ENCODE peak calls at places on chromosomes 4 and X, in five cellular contexts. One of them, this sample, is unnamed.

GRCh38 chrX:154804564-154804956 is 725 bp downstream of the MPP1 start:
- DNase-seq in foreskin fibroblast: no peak
- DNase-seq in iPS-NIHi11: no peak
- DNase-seq in cerebellar cortex: peak; percentile 1
- DNase-seq in NCI-H1436: no peak
- DNase-seq in this sample: no peak

GRCh38 chr4:67151376-67152343 is 393.6 kb downstream of the CENPC start:
- DNase-seq in cerebellar cortex: no peak
- DNase-seq in iPS-NIHi11: no peak
- DNase-seq in NCI-H1436: no peak
- DNase-seq in foreskin fibroblast: no peak
- DNase-seq in this sample: no peak

GRCh38 chrX:124211312-124211942 is 121.0 kb upstream of the TEX13D start:
- DNase-seq in cerebellar cortex: peak; percentile 19
- DNase-seq in NCI-H1436: peak; percentile 23
- DNase-seq in foreskin fibroblast: no peak
- DNase-seq in iPS-NIHi11: peak; percentile 30
- DNase-seq in this sample: peak; percentile 61

GRCh38 chr4:161505141-161505540 is 658.7 kb downstream of the FSTL5 start:
- DNase-seq in foreskin fibroblast: no peak
- DNase-seq in iPS-NIHi11: no peak
- DNase-seq in cerebellar cortex: no peak
- DNase-seq in NCI-H1436: no peak
- DNase-seq in this sample: no peak

GRCh38 chrX:119775517-119776238 is 15.8 kb downstream of the RPL39 start:
- DNase-seq in cerebellar cortex: no peak
- DNase-seq in foreskin fibroblast: no peak
- DNase-seq in NCI-H1436: no peak
- DNase-seq in iPS-NIHi11: no peak
- DNase-seq in this sample: no peak

GRCh38 chr4:57280481-57280880 is 170.3 kb upstream of the IGFBP7 start:
- DNase-seq in iPS-NIHi11: no peak
- DNase-seq in NCI-H1436: no peak
- DNase-seq in foreskin fibroblast: no peak
- DNase-seq in cerebellar cortex: no peak
- DNase-seq in this sample: no peak

GRCh38 chrX:2464677-2465166 is 36.1 kb downstream of the DHRSX start:
- DNase-seq in iPS-NIHi11: no peak
- DNase-seq in cerebellar cortex: peak; percentile 88
- DNase-seq in NCI-H1436: no peak
- DNase-seq in foreskin fibroblast: no peak
- DNase-seq in this sample: peak; percentile 94

GRCh38 chr4:108861339-108861738 is 98.5 kb upstream of the ETNPPL start:
- DNase-seq in foreskin fibroblast: no peak
- DNase-seq in NCI-H1436: no peak
- DNase-seq in iPS-NIHi11: peak; percentile 80
- DNase-seq in cerebellar cortex: no peak
- DNase-seq in this sample: no peak

GRCh38 chr4:67765401-67765800 is 11.2 kb upstream of the GNRHR start:
- DNase-seq in cerebellar cortex: no peak
- DNase-seq in NCI-H1436: no peak
- DNase-seq in foreskin fibroblast: no peak
- DNase-seq in iPS-NIHi11: no peak
- DNase-seq in this sample: no peak

GRCh38 chrX:21972721-21973120 is 32.2 kb downstream of the SMS start:
- DNase-seq in foreskin fibroblast: no peak
- DNase-seq in NCI-H1436: no peak
- DNase-seq in iPS-NIHi11: no peak
- DNase-seq in cerebellar cortex: no peak
- DNase-seq in this sample: no peak

GRCh38 chrX:119690921-119691716 is 1.8 kb downstream of the SEPTIN6 start:
- DNase-seq in iPS-NIHi11: no peak
- DNase-seq in foreskin fibroblast: no peak
- DNase-seq in NCI-H1436: peak; percentile 53
- DNase-seq in cerebellar cortex: peak; percentile 22
- DNase-seq in this sample: no peak

GRCh38 chr4:67459164-67459563 is 86.1 kb downstream of the CENPC start:
- DNase-seq in foreskin fibroblast: no peak
- DNase-seq in NCI-H1436: no peak
- DNase-seq in iPS-NIHi11: peak; percentile 15
- DNase-seq in cerebellar cortex: no peak
- DNase-seq in this sample: no peak

GRCh38 chrX:24877854-24878650 is 137.7 kb downstream of the ARX start:
- DNase-seq in NCI-H1436: no peak
- DNase-seq in foreskin fibroblast: no peak
- DNase-seq in iPS-NIHi11: no peak
- DNase-seq in cerebellar cortex: no peak
- DNase-seq in this sample: peak; percentile 66

GRCh38 chrX:4091046-4091760 is 377.8 kb upstream of the PRKX start:
- DNase-seq in NCI-H1436: no peak
- DNase-seq in iPS-NIHi11: no peak
- DNase-seq in cerebellar cortex: no peak
- DNase-seq in foreskin fibroblast: no peak
- DNase-seq in this sample: no peak

GRCh38 chr4:76463568-76463967 is 28.5 kb downstream of the SHROOM3 start:
- DNase-seq in iPS-NIHi11: no peak
- DNase-seq in cerebellar cortex: no peak
- DNase-seq in NCI-H1436: no peak
- DNase-seq in foreskin fibroblast: no peak
- DNase-seq in this sample: no peak

GRCh38 chrX:55142206-55142918 is 53.5 kb downstream of the PAGE2 start:
- DNase-seq in cerebellar cortex: no peak
- DNase-seq in iPS-NIHi11: no peak
- DNase-seq in foreskin fibroblast: no peak
- DNase-seq in NCI-H1436: no peak
- DNase-seq in this sample: no peak

GRCh38 chr4:30757357-30757756 is 37.2 kb downstream of the PCDH7 start:
- DNase-seq in iPS-NIHi11: peak; percentile 11
- DNase-seq in cerebellar cortex: no peak
- DNase-seq in foreskin fibroblast: peak; percentile 66
- DNase-seq in NCI-H1436: no peak
- DNase-seq in this sample: no peak

GRCh38 chrX:97616883-97617510 is 733.3 kb downstream of the RPA4 start:
- DNase-seq in foreskin fibroblast: peak; percentile 54
- DNase-seq in cerebellar cortex: no peak
- DNase-seq in iPS-NIHi11: no peak
- DNase-seq in NCI-H1436: no peak
- DNase-seq in this sample: no peak

GRCh38 chrX:97481228-97481627 is 597.5 kb downstream of the RPA4 start:
- DNase-seq in cerebellar cortex: no peak
- DNase-seq in NCI-H1436: no peak
- DNase-seq in iPS-NIHi11: no peak
- DNase-seq in foreskin fibroblast: no peak
- DNase-seq in this sample: no peak

GRCh38 chr4:38987491-38987890 is 44.7 kb downstream of the TMEM156 start:
- DNase-seq in NCI-H1436: no peak
- DNase-seq in foreskin fibroblast: no peak
- DNase-seq in cerebellar cortex: no peak
- DNase-seq in iPS-NIHi11: no peak
- DNase-seq in this sample: no peak

GRCh38 chr4:7462509-7462971 is 27.8 kb upstream of the PSAPL1 start:
- DNase-seq in iPS-NIHi11: peak; percentile 52
- DNase-seq in cerebellar cortex: peak; percentile 53
- DNase-seq in foreskin fibroblast: peak; percentile 14
- DNase-seq in NCI-H1436: no peak
- DNase-seq in this sample: no peak

GRCh38 chr4:66606908-66607307 is 936.6 kb upstream of the EPHA5 start:
- DNase-seq in NCI-H1436: no peak
- DNase-seq in iPS-NIHi11: peak; percentile 5
- DNase-seq in cerebellar cortex: no peak
- DNase-seq in foreskin fibroblast: no peak
- DNase-seq in this sample: peak; percentile 66

GRCh38 chr4:83010522-83011318 is at the start of gene LIN54:
- DNase-seq in cerebellar cortex: peak; percentile 62
- DNase-seq in foreskin fibroblast: peak; percentile 73
- DNase-seq in iPS-NIHi11: peak; percentile 62
- DNase-seq in NCI-H1436: peak; percentile 65
- DNase-seq in this sample: peak; percentile 37

GRCh38 chrX:17737707-17738001 is 361 bp downstream of the SCML1 start:
- DNase-seq in iPS-NIHi11: no peak
- DNase-seq in NCI-H1436: no peak
- DNase-seq in cerebellar cortex: no peak
- DNase-seq in foreskin fibroblast: no peak
- DNase-seq in this sample: no peak

GRCh38 chr4:158211288-158211687 is 1.0 kb downstream of the TMEM144 start:
- DNase-seq in NCI-H1436: no peak
- DNase-seq in iPS-NIHi11: no peak
- DNase-seq in cerebellar cortex: no peak
- DNase-seq in foreskin fibroblast: no peak
- DNase-seq in this sample: no peak

GRCh38 chrX:115494133-115494532 is 66.8 kb upstream of the PLS3 start:
- DNase-seq in foreskin fibroblast: peak; percentile 0
- DNase-seq in cerebellar cortex: no peak
- DNase-seq in NCI-H1436: no peak
- DNase-seq in iPS-NIHi11: no peak
- DNase-seq in this sample: no peak

GRCh38 chrX:70041993-70042392 is 7.7 kb downstream of the AWAT2 start:
- DNase-seq in NCI-H1436: no peak
- DNase-seq in foreskin fibroblast: no peak
- DNase-seq in cerebellar cortex: no peak
- DNase-seq in iPS-NIHi11: no peak
- DNase-seq in this sample: no peak

GRCh38 chr4:5921074-5921473 is 28.2 kb upstream of the CRMP1 start:
- DNase-seq in iPS-NIHi11: no peak
- DNase-seq in foreskin fibroblast: no peak
- DNase-seq in NCI-H1436: no peak
- DNase-seq in cerebellar cortex: no peak
- DNase-seq in this sample: no peak

GRCh38 chr4:55311792-55312490 is 34.1 kb upstream of the SRD5A3 start:
- DNase-seq in iPS-NIHi11: no peak
- DNase-seq in cerebellar cortex: no peak
- DNase-seq in NCI-H1436: no peak
- DNase-seq in foreskin fibroblast: no peak
- DNase-seq in this sample: no peak

GRCh38 chr4:175306436-175306835 is 388.3 kb downstream of the ADAM29 start:
- DNase-seq in foreskin fibroblast: no peak
- DNase-seq in iPS-NIHi11: no peak
- DNase-seq in NCI-H1436: no peak
- DNase-seq in cerebellar cortex: no peak
- DNase-seq in this sample: no peak

GRCh38 chrX:82813671-82814078 is 694.4 kb upstream of the POU3F4 start:
- DNase-seq in cerebellar cortex: no peak
- DNase-seq in NCI-H1436: no peak
- DNase-seq in foreskin fibroblast: no peak
- DNase-seq in iPS-NIHi11: no peak
- DNase-seq in this sample: no peak

GRCh38 chr4:151806511-151806927 is 45.7 kb upstream of the GATB start:
- DNase-seq in cerebellar cortex: no peak
- DNase-seq in NCI-H1436: no peak
- DNase-seq in foreskin fibroblast: peak; percentile 87
- DNase-seq in iPS-NIHi11: no peak
- DNase-seq in this sample: no peak